ENCODE peak calls at places on chromosomes 6 and 20, in five cellular contexts. One of them, this sample, is unnamed.

GRCh38 chr20:20083796-20084195 is 31.5 kb downstream of the CFAP61 start:
- DNase-seq in GM12878: peak; percentile 2
- DNase-seq in HepG2: peak; percentile 52
- DNase-seq in SK-N-SH: peak; percentile 31
- DNase-seq in K562: no peak
- DNase-seq in this sample: peak; percentile 30

GRCh38 chr20:58235010-58235409 is 6.6 kb upstream of the ANKRD60 start:
- DNase-seq in GM12878: no peak
- DNase-seq in HepG2: no peak
- DNase-seq in SK-N-SH: no peak
- DNase-seq in K562: no peak
- DNase-seq in this sample: no peak

GRCh38 chr20:17531537-17532025 is 402 bp upstream of the BFSP1 start:
- DNase-seq in GM12878: no peak
- DNase-seq in HepG2: no peak
- DNase-seq in SK-N-SH: no peak
- DNase-seq in K562: no peak
- DNase-seq in this sample: peak; percentile 20

GRCh38 chr20:20513720-20514119 is 145.8 kb downstream of the INSM1 start:
- DNase-seq in GM12878: no peak
- DNase-seq in HepG2: no peak
- DNase-seq in SK-N-SH: no peak
- DNase-seq in K562: no peak
- DNase-seq in this sample: no peak

GRCh38 chr6:41442800-41443501 is 103.2 kb upstream of the FOXP4 start:
- DNase-seq in GM12878: no peak
- DNase-seq in HepG2: no peak
- DNase-seq in SK-N-SH: peak; percentile 69
- DNase-seq in K562: peak; percentile 82
- DNase-seq in this sample: peak; percentile 76

GRCh38 chr6:106247733-106248132 is 77.8 kb downstream of the ATG5 start:
- DNase-seq in GM12878: peak; percentile 30
- DNase-seq in HepG2: no peak
- DNase-seq in SK-N-SH: no peak
- DNase-seq in K562: no peak
- DNase-seq in this sample: no peak

GRCh38 chr20:51790256-51790655 is 12.1 kb downstream of the SALL4 start:
- DNase-seq in GM12878: no peak
- DNase-seq in HepG2: no peak
- DNase-seq in SK-N-SH: no peak
- DNase-seq in K562: no peak
- DNase-seq in this sample: no peak

GRCh38 chr6:86477510-86478166 is 459.7 kb upstream of the HTR1E start:
- DNase-seq in GM12878: no peak
- DNase-seq in HepG2: no peak
- DNase-seq in SK-N-SH: no peak
- DNase-seq in K562: no peak
- DNase-seq in this sample: no peak

GRCh38 chr6:149197482-149197881 is 120.0 kb upstream of the TAB2 start:
- DNase-seq in GM12878: no peak
- DNase-seq in HepG2: no peak
- DNase-seq in SK-N-SH: no peak
- DNase-seq in K562: no peak
- DNase-seq in this sample: no peak

GRCh38 chr20:5526516-5526915 is 209.8 kb upstream of the PROKR2 start:
- DNase-seq in GM12878: no peak
- DNase-seq in HepG2: no peak
- DNase-seq in SK-N-SH: no peak
- DNase-seq in K562: no peak
- DNase-seq in this sample: no peak

GRCh38 chr20:33316343-33316742 is 33.3 kb downstream of the BPIFB1 start:
- DNase-seq in GM12878: no peak
- DNase-seq in HepG2: no peak
- DNase-seq in SK-N-SH: no peak
- DNase-seq in K562: no peak
- DNase-seq in this sample: no peak

GRCh38 chr6:52027699-52028098 is 59.7 kb downstream of the PKHD1 start:
- DNase-seq in GM12878: no peak
- DNase-seq in HepG2: no peak
- DNase-seq in SK-N-SH: no peak
- DNase-seq in K562: no peak
- DNase-seq in this sample: no peak

GRCh38 chr6:107491791-107492674 is 2.1 kb downstream of the SOBP start:
- DNase-seq in GM12878: no peak
- DNase-seq in HepG2: peak; percentile 24
- DNase-seq in SK-N-SH: no peak
- DNase-seq in K562: no peak
- DNase-seq in this sample: no peak

GRCh38 chr6:38234934-38235678 is 404.6 kb downstream of the BTBD9 start:
- DNase-seq in GM12878: peak; percentile 51
- DNase-seq in HepG2: no peak
- DNase-seq in SK-N-SH: no peak
- DNase-seq in K562: no peak
- DNase-seq in this sample: no peak

GRCh38 chr6:46452312-46452917 is 38.8 kb downstream of the RCAN2 start:
- DNase-seq in GM12878: no peak
- DNase-seq in HepG2: no peak
- DNase-seq in SK-N-SH: no peak
- DNase-seq in K562: no peak
- DNase-seq in this sample: no peak

GRCh38 chr20:3515379-3516175 is 44.8 kb downstream of the ATRN start:
- DNase-seq in GM12878: no peak
- DNase-seq in HepG2: no peak
- DNase-seq in SK-N-SH: no peak
- DNase-seq in K562: no peak
- DNase-seq in this sample: no peak

GRCh38 chr20:57831992-57832585 is 122.3 kb upstream of the PMEPA1 start:
- DNase-seq in GM12878: no peak
- DNase-seq in HepG2: no peak
- DNase-seq in SK-N-SH: no peak
- DNase-seq in K562: no peak
- DNase-seq in this sample: no peak

GRCh38 chr20:46903937-46904336 is 9.3 kb downstream of the EYA2 start:
- DNase-seq in GM12878: no peak
- DNase-seq in HepG2: no peak
- DNase-seq in SK-N-SH: no peak
- DNase-seq in K562: no peak
- DNase-seq in this sample: no peak

GRCh38 chr6:143323729-143324465 is 126.6 kb downstream of the ADAT2 start:
- DNase-seq in GM12878: no peak
- DNase-seq in HepG2: no peak
- DNase-seq in SK-N-SH: no peak
- DNase-seq in K562: no peak
- DNase-seq in this sample: no peak

GRCh38 chr6:147126618-147127022 is 77.6 kb upstream of the STXBP5 start:
- DNase-seq in GM12878: no peak
- DNase-seq in HepG2: no peak
- DNase-seq in SK-N-SH: no peak
- DNase-seq in K562: no peak
- DNase-seq in this sample: no peak

GRCh38 chr6:155654474-155654873 is 198.8 kb upstream of the NOX3 start:
- DNase-seq in GM12878: no peak
- DNase-seq in HepG2: no peak
- DNase-seq in SK-N-SH: no peak
- DNase-seq in K562: no peak
- DNase-seq in this sample: no peak

GRCh38 chr6:11598687-11599086 is 61.1 kb downstream of the TMEM170B start:
- DNase-seq in GM12878: no peak
- DNase-seq in HepG2: peak; percentile 72
- DNase-seq in SK-N-SH: no peak
- DNase-seq in K562: no peak
- DNase-seq in this sample: no peak

GRCh38 chr6:23349521-23350147 is 776.4 kb upstream of the NRSN1 start:
- DNase-seq in GM12878: no peak
- DNase-seq in HepG2: no peak
- DNase-seq in SK-N-SH: peak; percentile 71
- DNase-seq in K562: no peak
- DNase-seq in this sample: no peak

GRCh38 chr6:47437592-47437991 is 40.0 kb upstream of the CD2AP start:
- DNase-seq in GM12878: peak; percentile 44
- DNase-seq in HepG2: no peak
- DNase-seq in SK-N-SH: no peak
- DNase-seq in K562: no peak
- DNase-seq in this sample: no peak

GRCh38 chr6:71481801-71482200 is 193.2 kb downstream of the OGFRL1 start:
- DNase-seq in GM12878: no peak
- DNase-seq in HepG2: no peak
- DNase-seq in SK-N-SH: no peak
- DNase-seq in K562: no peak
- DNase-seq in this sample: no peak

GRCh38 chr6:21842875-21843274 is 249.3 kb downstream of the SOX4 start:
- DNase-seq in GM12878: no peak
- DNase-seq in HepG2: no peak
- DNase-seq in SK-N-SH: no peak
- DNase-seq in K562: no peak
- DNase-seq in this sample: no peak

GRCh38 chr6:21850682-21851081 is 257.1 kb downstream of the SOX4 start:
- DNase-seq in GM12878: no peak
- DNase-seq in HepG2: no peak
- DNase-seq in SK-N-SH: peak; percentile 63
- DNase-seq in K562: no peak
- DNase-seq in this sample: no peak

GRCh38 chr6:21847712-21848111 is 254.2 kb downstream of the SOX4 start:
- DNase-seq in GM12878: no peak
- DNase-seq in HepG2: no peak
- DNase-seq in SK-N-SH: no peak
- DNase-seq in K562: no peak
- DNase-seq in this sample: no peak

GRCh38 chr6:21845018-21845417 is 251.5 kb downstream of the SOX4 start:
- DNase-seq in GM12878: no peak
- DNase-seq in HepG2: no peak
- DNase-seq in SK-N-SH: peak; percentile 27
- DNase-seq in K562: peak; percentile 20
- DNase-seq in this sample: no peak

GRCh38 chr6:21846541-21847451 is 253.2 kb downstream of the SOX4 start:
- DNase-seq in GM12878: no peak
- DNase-seq in HepG2: peak; percentile 25
- DNase-seq in SK-N-SH: peak; percentile 35
- DNase-seq in K562: no peak
- DNase-seq in this sample: peak; percentile 17
- TF ChIP-seq FOXM1 in GM12878: no peak
- TF ChIP-seq FOXM1 in HepG2: no peak
- TF ChIP-seq FOXM1 in SK-N-SH: no peak
- TF ChIP-seq FOXM1 in K562: no peak
- TF ChIP-seq FOXM1 in this sample: no peak

DNA sequence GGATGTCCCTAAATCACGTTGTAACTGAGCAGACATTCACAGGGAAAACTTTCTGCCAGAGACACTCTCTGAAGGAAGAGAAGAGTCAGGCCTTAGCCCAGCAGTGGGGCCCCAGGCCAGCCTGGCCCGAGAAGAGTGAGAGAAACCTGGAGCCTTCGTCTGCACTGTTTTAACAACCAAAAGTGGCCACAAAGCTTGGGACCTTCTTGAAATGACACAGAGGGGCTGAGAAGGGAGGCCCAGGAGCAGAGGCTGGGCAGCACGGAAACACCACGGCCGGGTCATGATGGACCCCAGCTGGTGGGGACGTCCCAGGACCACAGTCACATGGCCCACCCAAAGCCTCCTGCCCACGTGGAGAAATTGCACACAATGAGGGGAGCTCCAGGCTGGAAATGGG is 126.8 kb upstream of the THBS2 start:
- DNase-seq in GM12878: no peak
- DNase-seq in HepG2: no peak
- DNase-seq in SK-N-SH: no peak
- DNase-seq in K562: no peak
- DNase-seq in this sample: no peak
- TF ChIP-seq FOXM1 in GM12878: no peak
- TF ChIP-seq FOXM1 in HepG2: no peak
- TF ChIP-seq FOXM1 in SK-N-SH: no peak
- TF ChIP-seq FOXM1 in K562: no peak
- TF ChIP-seq FOXM1 in this sample: no peak

GRCh38 chr20:32274359-32274758 is 3.1 kb upstream of the KIF3B start:
- DNase-seq in GM12878: no peak
- DNase-seq in HepG2: no peak
- DNase-seq in SK-N-SH: no peak
- DNase-seq in K562: no peak
- DNase-seq in this sample: no peak

GRCh38 chr20:32282461-32282860 is 5.0 kb downstream of the KIF3B start:
- DNase-seq in GM12878: no peak
- DNase-seq in HepG2: no peak
- DNase-seq in SK-N-SH: no peak
- DNase-seq in K562: no peak
- DNase-seq in this sample: no peak

GRCh38 chr20:32277361-32278198 is at the start of gene KIF3B:
- DNase-seq in GM12878: peak; percentile 61
- DNase-seq in HepG2: peak; percentile 94
- DNase-seq in SK-N-SH: peak; percentile 97
- DNase-seq in K562: peak; percentile 95
- DNase-seq in this sample: peak; percentile 94

GRCh38 chr20:32281711-32282110 is 4.3 kb downstream of the KIF3B start:
- DNase-seq in GM12878: no peak
- DNase-seq in HepG2: no peak
- DNase-seq in SK-N-SH: no peak
- DNase-seq in K562: no peak
- DNase-seq in this sample: no peak

GRCh38 chr20:32278199-32278643 is 770 bp downstream of the KIF3B start:
- DNase-seq in GM12878: peak; percentile 67
- DNase-seq in HepG2: no peak
- DNase-seq in SK-N-SH: no peak
- DNase-seq in K562: no peak
- DNase-seq in this sample: no peak
- TF ChIP-seq FOXM1 in GM12878: peak; percentile 26
- TF ChIP-seq FOXM1 in HepG2: no peak
- TF ChIP-seq FOXM1 in SK-N-SH: no peak
- TF ChIP-seq FOXM1 in K562: no peak
- TF ChIP-seq FOXM1 in this sample: no peak

GRCh38 chr6:39335780-39336541 is 13.5 kb upstream of the KCNK16 start:
- DNase-seq in GM12878: no peak
- DNase-seq in HepG2: no peak
- DNase-seq in SK-N-SH: no peak
- DNase-seq in K562: no peak
- DNase-seq in this sample: no peak
- TF ChIP-seq FOXM1 in GM12878: no peak
- TF ChIP-seq FOXM1 in HepG2: no peak
- TF ChIP-seq FOXM1 in SK-N-SH: no peak
- TF ChIP-seq FOXM1 in K562: no peak
- TF ChIP-seq FOXM1 in this sample: no peak

DNA sequence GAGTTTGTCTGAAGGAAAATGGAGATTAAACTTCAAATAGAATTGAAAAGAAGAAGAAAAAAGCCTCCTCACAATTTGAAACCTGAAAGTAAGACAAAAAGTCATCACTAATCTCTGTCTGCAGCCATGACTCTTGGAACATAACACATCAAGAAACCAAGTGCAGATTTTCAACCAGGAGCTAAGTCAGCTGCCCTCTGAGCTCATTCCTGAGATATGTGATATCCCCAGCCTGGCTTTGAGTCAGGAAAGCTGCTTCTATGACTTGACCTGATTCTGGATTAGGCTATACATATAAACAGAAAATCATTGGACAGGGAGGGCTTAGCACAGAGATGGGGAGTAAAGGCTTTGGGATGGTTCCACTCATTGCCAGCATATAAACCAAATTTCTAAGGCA is 891.4 kb downstream of the TFAP2A start:
- DNase-seq in GM12878: no peak
- DNase-seq in HepG2: no peak
- DNase-seq in SK-N-SH: no peak
- DNase-seq in K562: no peak
- DNase-seq in this sample: no peak
- TF ChIP-seq FOXM1 in GM12878: no peak
- TF ChIP-seq FOXM1 in HepG2: no peak
- TF ChIP-seq FOXM1 in SK-N-SH: no peak
- TF ChIP-seq FOXM1 in K562: no peak
- TF ChIP-seq FOXM1 in this sample: no peak

This sample was measured in HEK293T.